ENCODE peak calls at places on chromosome 13, in ten cellular contexts. B is pancreas, H is vagina, E is endothelial cell of umbilical vein, R is esophagus squamous epithelium, I is stomach, C is psoas muscle, D is endothelial cell, L is fibroblast of pulmonary artery, P is brain microvascular endothelial cell. T is an unnamed sample.

GRCh38 chr13:75725784-75726183 is 89.7 kb downstream of the LMO7 start:
- DNase-seq in E (peak; percentile 50), C (no peak), P (no peak), H (no peak), D (no peak), L (no peak), R (no peak), B (no peak), I (no peak), T (no peak)

GRCh38 chr13:45658586-45659235 is 43.2 kb upstream of the ERICH6B start:
- DNase-seq in B (no peak), D (no peak), L (peak; percentile 2), R (no peak), H (no peak), P (peak; percentile 55), I (no peak), C (no peak), E (no peak), T (no peak)

GRCh38 chr13:51644649-51645048 is 60.4 kb downstream of the WDFY2 start:
- DNase-seq in E (peak; percentile 25), L (peak; percentile 61), I (no peak), C (no peak), P (peak; percentile 48), R (no peak), H (no peak), B (no peak), D (no peak), T (no peak)

GRCh38 chr13:39016789-39017188 is 21.1 kb downstream of the PROSER1 start:
- DNase-seq in C (no peak), R (no peak), B (no peak), I (no peak), L (peak; percentile 50), D (no peak), H (no peak), E (peak; percentile 47), P (no peak), T (peak; percentile 11)

GRCh38 chr13:43516401-43516826 is 270.4 kb downstream of the ENOX1 start:
- DNase-seq in D (no peak), E (no peak), I (no peak), C (no peak), R (no peak), H (no peak), B (no peak), L (peak; percentile 76), P (no peak), T (no peak)

GRCh38 chr13:75872970-75873369 is 236.8 kb downstream of the LMO7 start:
- DNase-seq in C (no peak), R (no peak), P (no peak), D (no peak), L (no peak), I (no peak), B (no peak), E (no peak), H (no peak), T (no peak)

GRCh38 chr13:114106526-114106925 is 25.9 kb downstream of the RASA3 start:
- DNase-seq in I (no peak), R (no peak), B (no peak), D (no peak), L (no peak), C (no peak), E (no peak), P (no peak), H (no peak), T (no peak)

GRCh38 chr13:76164290-76164689 is 528.2 kb downstream of the LMO7 start:
- DNase-seq in E (no peak), C (no peak), D (no peak), P (no peak), R (no peak), B (no peak), I (no peak), L (no peak), H (no peak), T (no peak)

GRCh38 chr13:112092453-112092852 is 25.5 kb downstream of the SOX1 start:
- DNase-seq in D (no peak), I (no peak), R (no peak), L (no peak), P (no peak), B (no peak), E (no peak), C (no peak), H (peak; percentile 49), T (no peak)

GRCh38 chr13:21837841-21838551 is 167.1 kb downstream of the FGF9 start:
- DNase-seq in L (no peak), R (no peak), I (no peak), P (no peak), B (no peak), E (no peak), C (no peak), D (no peak), H (no peak), T (no peak)

GRCh38 chr13:110367620-110368019 is 60.5 kb downstream of the COL4A2 start:
- DNase-seq in P (no peak), L (no peak), H (no peak), B (no peak), D (no peak), I (no peak), E (no peak), R (no peak), C (no peak), T (no peak)

GRCh38 chr13:110371550-110372465 is 64.7 kb downstream of the COL4A2 start:
- DNase-seq in B (no peak), H (no peak), R (no peak), L (peak; percentile 61), E (peak; percentile 81), D (no peak), I (no peak), P (peak; percentile 64), C (no peak), T (no peak)

GRCh38 chr13:110368408-110368807 is 61.3 kb downstream of the COL4A2 start:
- DNase-seq in C (no peak), L (no peak), I (no peak), B (no peak), R (no peak), H (no peak), D (no peak), E (no peak), P (no peak), T (no peak)

GRCh38 chr13:110366733-110367132 is 59.6 kb downstream of the COL4A2 start:
- DNase-seq in R (no peak), P (no peak), I (no peak), B (no peak), D (no peak), L (no peak), H (no peak), C (no peak), E (no peak), T (no peak)

GRCh38 chr13:110369400-110369799 is 62.3 kb downstream of the COL4A2 start:
- DNase-seq in B (no peak), P (no peak), C (no peak), D (no peak), I (no peak), R (no peak), L (no peak), H (no peak), E (no peak), T (no peak)
- TF ChIP-seq CTCF in B (no peak), P (no peak), C (no peak), D (no peak), I (no peak), R (no peak), L (no peak), H (no peak), E (no peak), T (no peak)

DNA sequence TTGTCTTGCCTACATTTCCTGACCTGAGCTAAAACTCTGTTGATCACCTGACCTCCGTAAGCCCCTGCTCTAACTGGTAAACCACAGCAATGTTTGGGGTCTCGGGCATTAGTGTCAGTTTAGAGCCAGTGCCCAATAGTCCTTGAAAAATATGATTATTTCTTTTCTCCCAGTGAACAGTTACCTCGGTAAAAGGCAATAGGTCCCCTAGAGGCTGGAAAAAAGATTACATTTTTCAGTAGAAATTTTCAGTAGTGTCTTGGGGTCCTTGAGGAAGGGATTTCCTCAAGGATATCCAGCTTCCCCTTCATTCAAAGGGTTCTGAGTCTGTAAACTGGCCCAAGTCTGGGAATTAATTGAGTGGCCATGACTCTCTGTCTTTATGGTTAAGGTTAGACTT is 177.5 kb downstream of the SLC7A1 start:
- DNase-seq in D (no peak), C (no peak), I (no peak), P (no peak), B (no peak), R (no peak), H (no peak), E (no peak), L (no peak), T (no peak)
- TF ChIP-seq CTCF in D (peak; percentile 58), C (no peak), I (no peak), P (peak; percentile 25), B (no peak), R (no peak), H (no peak), E (no peak), L (peak; percentile 4), T (peak; percentile 33)

GRCh38 chr13:26950968-26951367 is 190.4 kb upstream of the GPR12 start:
- DNase-seq in H (no peak), R (no peak), B (no peak), I (no peak), E (no peak), D (no peak), C (no peak), L (no peak), P (no peak), T (no peak)
- TF ChIP-seq CTCF in H (no peak), R (no peak), B (no peak), I (no peak), E (no peak), D (no peak), C (no peak), L (no peak), P (no peak), T (no peak)

GRCh38 chr13:48096670-48097069 is 1.8 kb upstream of the MED4 start:
- DNase-seq in B (no peak), L (no peak), R (no peak), E (no peak), H (no peak), P (no peak), I (no peak), D (no peak), C (no peak), T (no peak)

GRCh38 chr13:48097793-48098192 is 2.9 kb upstream of the MED4 start:
- DNase-seq in C (no peak), R (no peak), E (no peak), I (no peak), P (no peak), L (no peak), D (no peak), H (no peak), B (no peak), T (no peak)

GRCh38 chr13:48094781-48095502 is at the start of gene MED4:
- DNase-seq in H (peak; percentile 99), D (peak; percentile 100), B (peak; percentile 93), L (peak; percentile 96), C (peak; percentile 98), R (peak; percentile 69), E (peak; percentile 95), I (peak; percentile 96), P (peak; percentile 90), T (peak; percentile 100)

GRCh38 chr13:48093588-48093987 is 1.3 kb downstream of the MED4 start:
- DNase-seq in D (no peak), C (no peak), H (no peak), E (no peak), P (no peak), L (no peak), I (no peak), R (no peak), B (no peak), T (no peak)

DNA sequence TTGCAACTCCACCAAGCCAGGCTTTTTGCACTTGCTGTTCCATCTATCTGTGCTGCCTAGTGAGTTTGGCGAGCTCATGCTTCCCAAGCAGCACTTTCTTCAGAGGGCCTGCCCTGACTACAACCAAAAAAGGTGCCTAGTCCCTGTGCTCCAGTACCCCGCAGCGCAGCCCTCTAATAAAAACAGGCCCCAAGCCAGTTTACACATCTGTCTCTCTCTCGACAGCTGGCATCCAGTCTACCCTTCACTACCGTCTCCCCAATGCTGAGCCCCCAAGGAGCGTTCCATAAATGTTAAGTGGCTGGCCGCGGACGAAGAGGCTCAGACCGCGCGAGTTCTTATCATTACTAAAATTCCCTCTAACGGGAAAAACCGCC is 512 bp downstream of the MED4 start:
- DNase-seq in I (no peak), D (no peak), B (no peak), E (peak; percentile 33), P (no peak), R (no peak), L (no peak), H (no peak), C (no peak), T (no peak)
- TF ChIP-seq CTCF in I (no peak), D (no peak), B (no peak), E (no peak), P (no peak), R (no peak), L (no peak), H (no peak), C (no peak), T (no peak)